ENCODE peak calls at places on chromosomes 16 and 17, in five cellular contexts. M is fibroblast of lung, Y is body of pancreas, F is neural progenitor cell, Q is Peyer's patch. A is an unnamed sample.

GRCh38 chr16:85220125-85220839 is 108.0 kb upstream of the CIBAR2 start:
- DNase-seq in M (peak; percentile 96), F (no peak), Y (peak; percentile 91), Q (peak; percentile 20), A (peak; percentile 58)

GRCh38 chr16:26643519-26643918 is 423.2 kb upstream of the C16orf82 start:
- DNase-seq in Q (no peak), Y (no peak), M (no peak), F (no peak), A (no peak)

GRCh38 chr17:12605222-12605621 is 60.5 kb upstream of the MYOCD start:
- DNase-seq in Q (no peak), F (no peak), Y (no peak), M (peak; percentile 81), A (no peak)

GRCh38 chr16:89143911-89144675 is 27.5 kb upstream of the CDH15 start:
- DNase-seq in Y (no peak), M (no peak), Q (no peak), F (no peak), A (no peak)

GRCh38 chr16:57485091-57485915 is 990 bp downstream of the DOK4 start:
- DNase-seq in F (no peak), Y (peak; percentile 58), Q (no peak), M (no peak), A (no peak)

GRCh38 chr16:59039066-59039465 is 304.9 kb upstream of the GOT2 start:
- DNase-seq in Q (no peak), Y (no peak), F (no peak), M (no peak), A (no peak)

GRCh38 chr17:75081611-75082540 is 5.9 kb upstream of the SLC16A5 start:
- DNase-seq in M (no peak), F (no peak), Q (no peak), Y (no peak), A (no peak)

GRCh38 chr16:54397190-54397835 is 110.7 kb upstream of the IRX3 start:
- DNase-seq in Q (no peak), M (no peak), F (no peak), Y (no peak), A (no peak)

GRCh38 chr17:77481476-77482374 is 341.0 kb downstream of the SEC14L1 start:
- DNase-seq in F (no peak), Y (no peak), Q (no peak), M (no peak), A (no peak)

GRCh38 chr17:17060001-17060929 is 18.0 kb downstream of the MPRIP start:
- DNase-seq in Y (no peak), M (no peak), Q (no peak), F (no peak), A (no peak)

GRCh38 chr16:11586375-11586855 is 304 bp downstream of the LITAF start:
- DNase-seq in F (no peak), M (no peak), Q (no peak), Y (no peak), A (no peak)

GRCh38 chr17:47821424-47822379 is at the start of gene OSBPL7:
- DNase-seq in M (peak; percentile 80), Q (peak; percentile 72), Y (peak; percentile 90), F (peak; percentile 79), A (peak; percentile 86)

GRCh38 chr16:89565256-89565505 is 4.7 kb downstream of the RPL13 start:
- DNase-seq in M (no peak), Y (no peak), Q (no peak), F (no peak), A (no peak)

GRCh38 chr16:50642349-50642748 is 38.8 kb downstream of the SNX20 start:
- DNase-seq in Q (no peak), Y (no peak), F (no peak), M (no peak), A (no peak)

GRCh38 chr17:34582185-34582900 is 3.0 kb downstream of the TMEM132E start:
- DNase-seq in Y (no peak), Q (no peak), F (peak; percentile 23), M (no peak), A (no peak)

GRCh38 chr17:78019367-78019975 is 61.0 kb downstream of the TNRC6C start:
- DNase-seq in M (peak; percentile 67), Q (no peak), Y (no peak), F (no peak), A (peak; percentile 66)

GRCh38 chr17:910503-911194 is 68.9 kb downstream of the NXN start:
- DNase-seq in F (no peak), Q (no peak), M (no peak), Y (no peak), A (no peak)

GRCh38 chr16:77262971-77263370 is 63.8 kb downstream of the SYCE1L start:
- DNase-seq in F (no peak), M (no peak), Q (no peak), Y (no peak), A (no peak)

GRCh38 chr16:75457485-75458021 is 6.9 kb downstream of the TMEM170A start:
- DNase-seq in F (no peak), M (no peak), Q (no peak), Y (no peak), A (no peak)

GRCh38 chr17:80847506-80848230 is 144.0 kb upstream of the CHMP6 start:
- DNase-seq in F (no peak), Q (peak; percentile 31), Y (no peak), M (no peak), A (no peak)

GRCh38 chr16:29700253-29700987 is 21.4 kb downstream of the QPRT start:
- DNase-seq in Y (peak; percentile 76), Q (peak; percentile 58), F (peak; percentile 87), M (peak; percentile 89), A (peak; percentile 93)

GRCh38 chr16:47965439-47965838 is 190.4 kb downstream of the ABCC12 start:
- DNase-seq in F (peak; percentile 65), Q (no peak), M (no peak), Y (no peak), A (no peak)

DNA sequence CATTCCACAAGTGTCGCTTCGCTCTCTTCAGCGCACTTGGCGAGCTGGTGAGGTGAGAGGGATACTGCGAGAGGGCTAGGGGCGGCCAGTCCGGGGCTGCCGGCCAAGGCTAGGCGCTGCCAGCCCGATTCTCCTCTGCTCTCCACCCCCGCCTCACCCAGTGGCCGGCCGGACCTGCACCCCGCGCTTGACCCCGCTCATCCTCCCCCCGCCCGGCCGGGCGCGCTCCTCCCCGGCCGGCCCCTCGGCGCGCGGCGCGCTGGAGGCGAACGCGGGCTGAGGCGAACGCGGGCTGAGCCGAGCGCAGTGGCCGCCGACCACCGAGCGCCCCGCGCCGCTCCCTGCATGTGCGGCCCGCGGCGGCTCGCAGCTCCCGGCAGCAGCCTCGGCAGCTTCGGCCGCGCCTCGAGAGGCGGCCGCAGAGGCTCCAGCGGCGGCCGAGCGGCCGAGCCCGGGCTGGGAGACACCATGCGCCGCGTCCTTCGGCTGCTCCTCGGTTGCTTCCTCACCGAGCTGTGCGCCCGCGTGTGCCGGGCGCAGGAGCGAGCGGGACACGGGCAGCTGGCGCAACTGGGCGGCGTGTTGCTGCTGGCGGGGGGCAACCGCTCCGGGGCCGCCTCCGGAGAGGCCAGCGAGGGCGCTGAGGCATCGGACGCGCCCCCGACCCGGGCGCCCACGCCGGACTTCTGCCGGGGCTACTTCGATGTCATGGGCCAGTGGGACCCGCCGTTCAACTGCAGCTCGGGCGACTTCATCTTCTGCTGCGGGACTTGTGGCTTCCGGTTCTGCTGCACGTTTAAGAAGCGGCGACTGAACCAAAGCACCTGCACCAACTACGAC is at the start of gene SHISA9:
- DNase-seq in M (no peak), F (peak; percentile 85), Y (no peak), Q (no peak), A (no peak)
- H3K4me3 ChIP-seq in M (no peak within 1 kb of the TSS), F (peak within 1 kb of the TSS; percentile 87), Y (no peak within 1 kb of the TSS), Q (no peak within 1 kb of the TSS), A (no peak within 1 kb of the TSS)

DNA sequence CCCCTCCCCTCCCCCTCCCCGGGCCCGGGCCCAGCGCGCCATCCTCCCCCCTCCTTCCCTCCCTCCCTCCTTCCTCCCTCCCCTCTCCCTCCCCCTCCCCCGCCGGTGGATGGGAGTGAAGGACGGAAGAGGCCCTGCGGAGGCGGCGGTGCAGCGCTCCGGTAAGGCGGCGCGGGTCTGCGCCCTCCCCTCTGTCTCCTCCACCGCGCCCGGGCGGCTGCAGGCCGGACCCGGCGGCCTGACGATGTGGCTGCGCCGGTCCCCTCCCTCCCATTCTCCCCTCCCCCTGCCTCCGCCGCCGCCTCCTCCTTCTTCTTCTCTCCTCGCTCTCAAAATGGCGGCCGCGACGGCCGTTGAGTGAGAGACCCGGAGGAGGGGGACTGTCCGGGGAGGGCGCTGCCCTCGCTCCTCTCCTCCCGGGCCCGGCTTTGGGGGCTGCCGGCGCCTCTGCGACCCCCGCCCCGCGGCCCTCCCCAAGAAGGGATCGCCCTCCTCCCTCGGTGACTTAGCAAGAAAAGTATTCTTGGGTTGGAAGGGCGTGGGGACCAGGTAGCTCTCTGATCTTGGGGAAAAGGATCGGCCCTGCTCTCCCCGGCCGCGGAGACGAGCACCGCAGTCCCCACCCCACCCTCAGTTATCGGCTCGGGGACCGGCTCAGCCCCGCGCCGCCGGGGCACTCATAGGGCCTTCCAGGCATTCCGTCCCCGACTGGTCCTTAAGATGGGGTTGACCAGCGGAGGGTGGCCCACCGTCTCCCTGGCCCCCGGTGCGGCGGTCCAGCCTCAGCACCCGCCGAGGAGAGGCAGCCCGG is 597 bp downstream of the PAFAH1B1 start:
- DNase-seq in Y (peak; percentile 80), Q (peak; percentile 85), F (peak; percentile 95), M (peak; percentile 75), A (peak; percentile 79)
- TF ChIP-seq CTCF in Y (no peak), Q (no peak), F (no peak), M (no peak), A (no peak)

DNA sequence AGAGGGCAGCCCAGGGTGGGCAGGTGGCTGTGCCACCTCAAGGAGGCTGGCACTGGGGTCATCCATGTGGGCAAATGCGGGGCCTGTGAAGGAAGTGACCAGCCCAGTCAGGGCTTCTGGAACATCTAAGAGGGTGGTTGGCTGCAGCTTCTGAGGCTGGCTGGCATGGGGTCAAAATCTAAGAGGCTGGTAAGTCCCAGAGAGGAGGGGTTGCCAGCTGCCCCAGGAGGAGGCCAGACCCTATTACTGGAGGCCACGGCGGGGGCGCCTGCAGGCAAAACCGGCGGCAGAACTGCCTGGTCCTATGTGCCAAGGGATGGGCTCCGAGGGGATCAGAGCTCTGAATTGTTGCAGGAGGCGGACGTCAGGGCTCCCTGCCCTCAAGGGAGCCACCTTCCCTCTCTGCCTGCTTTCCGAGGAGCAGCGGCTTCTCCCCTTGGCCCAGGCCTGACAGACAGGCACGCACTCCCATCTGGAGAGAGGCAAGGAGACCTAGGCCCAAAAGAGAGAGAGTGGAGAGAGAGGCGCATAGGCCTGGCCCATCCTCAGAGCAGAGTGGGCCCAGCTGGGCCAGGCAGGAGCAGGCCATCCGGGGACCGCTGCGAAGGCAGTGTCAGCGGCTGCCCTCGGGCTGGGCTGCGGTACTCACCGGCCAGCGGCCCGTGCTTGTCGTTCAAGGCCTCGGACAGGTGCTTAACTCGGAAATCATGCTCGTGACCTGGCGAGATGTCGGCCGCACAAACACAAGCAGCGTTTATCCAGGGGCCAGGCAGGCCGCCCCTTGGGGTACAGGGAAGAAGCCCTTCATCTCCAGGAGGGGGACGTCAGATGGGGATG is 10.9 kb downstream of the ZACN start:
- DNase-seq in Y (no peak), F (no peak), Q (no peak), M (no peak), A (no peak)
- H3K4me3 ChIP-seq in Y (no peak overlapping the region), F (no peak overlapping the region), Q (no peak overlapping the region), M (no peak overlapping the region), A (no peak overlapping the region)

DNA sequence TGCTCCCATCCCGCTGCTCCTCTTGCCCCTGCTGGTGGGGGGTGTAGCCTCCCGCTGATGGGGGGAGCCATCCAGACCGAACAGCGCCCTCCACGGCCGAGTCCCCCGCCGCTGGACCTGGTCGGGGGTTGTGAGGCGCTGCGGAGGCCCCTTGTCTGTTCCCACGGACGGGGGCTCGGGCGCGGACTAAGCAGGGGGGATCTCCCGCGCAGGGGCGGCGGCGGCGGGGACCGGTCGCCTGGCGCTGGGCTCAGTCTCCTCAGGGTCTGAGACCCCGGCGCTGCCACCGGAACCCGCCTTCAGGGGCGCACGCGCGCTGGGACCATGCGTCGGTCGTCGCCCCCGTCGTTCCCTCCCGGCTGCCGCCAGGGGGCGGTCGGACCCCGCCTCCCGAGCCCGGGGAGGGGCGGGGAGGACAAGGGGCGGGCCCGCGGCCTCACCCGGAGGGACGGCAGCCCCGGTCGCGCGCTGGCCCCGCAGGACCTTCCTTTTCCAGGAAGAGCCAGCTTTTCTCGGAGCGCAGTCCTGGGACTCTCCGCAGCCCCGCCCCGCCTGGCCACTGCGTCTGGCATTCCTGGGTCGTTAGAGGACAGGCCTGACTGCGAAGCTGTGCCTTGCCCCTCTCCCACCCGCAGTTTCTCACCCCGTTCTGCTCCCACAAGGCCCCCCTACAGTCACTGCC is 6.3 kb upstream of the IL32 start:
- DNase-seq in F (peak; percentile 98), Y (peak; percentile 96), Q (peak; percentile 75), M (peak; percentile 75), A (peak; percentile 84)
- TF ChIP-seq CTCF in F (peak; percentile 81), Y (peak; percentile 99), Q (peak; percentile 98), M (peak; percentile 29), A (peak; percentile 46)